ENCODE peak calls at places on chromosomes 7 and 10, in four cellular contexts. T is effector memory CD4-positive, alpha-beta T cell; E is SJSA1; A is endodermal cell. D is an unnamed sample.

GRCh38 chr10:77869626-77870420 is 56.7 kb downstream of the DLG5 start:
- DNase-seq in T (no peak), E (no peak), A (no peak), D (no peak)

GRCh38 chr10:132457328-132458070 is 60.5 kb downstream of the PWWP2B start:
- DNase-seq in T (no peak), E (no peak), A (peak; percentile 59), D (no peak)

GRCh38 chr10:97774811-97775294 is 3.1 kb upstream of the SFRP5 start:
- DNase-seq in T (no peak), E (no peak), A (no peak), D (no peak)

GRCh38 chr10:102605712-102606111 is 38.6 kb upstream of the TRIM8 start:
- DNase-seq in T (no peak), E (no peak), A (no peak), D (no peak)

GRCh38 chr7:68688416-68689086 is 909.7 kb upstream of the AUTS2 start:
- DNase-seq in T (no peak), E (no peak), A (peak; percentile 46), D (no peak)

GRCh38 chr7:155533120-155533826 is 13.1 kb downstream of the CNPY1 start:
- DNase-seq in T (no peak), E (no peak), A (peak; percentile 70), D (no peak)

GRCh38 chr10:93580824-93581223 is 14.4 kb downstream of the FFAR4 start:
- DNase-seq in T (no peak), E (no peak), A (peak; percentile 75), D (no peak)

GRCh38 chr7:70775570-70776156 is 356.3 kb upstream of the GALNT17 start:
- DNase-seq in T (no peak), E (no peak), A (peak; percentile 50), D (peak; percentile 42)

GRCh38 chr10:13517675-13518074 is 11.1 kb downstream of the BEND7 start:
- DNase-seq in T (no peak), E (no peak), A (no peak), D (no peak)

GRCh38 chr7:157603716-157604115 is 266.9 kb downstream of the DNAJB6 start:
- DNase-seq in T (no peak), E (no peak), A (no peak), D (no peak)

GRCh38 chr7:145624618-145625017 is 492.0 kb upstream of the CNTNAP2 start:
- DNase-seq in T (no peak), E (no peak), A (no peak), D (no peak)

GRCh38 chr10:127275272-127275671 is 78.9 kb upstream of the INSYN2A start:
- DNase-seq in T (no peak), E (no peak), A (no peak), D (no peak)

GRCh38 chr7:156158213-156158612 is 345.9 kb upstream of the SHH start:
- DNase-seq in T (no peak), E (no peak), A (no peak), D (peak; percentile 70)

GRCh38 chr10:112373912-112374338 is at the start of gene ACSL5:
- DNase-seq in T (no peak), E (no peak), A (peak; percentile 32), D (peak; percentile 49)

GRCh38 chr7:36279251-36279925 is 110.3 kb upstream of the ANLN start:
- DNase-seq in T (no peak), E (no peak), A (no peak), D (peak; percentile 52)

GRCh38 chr10:73759512-73760115 is 15.4 kb downstream of the SEC24C start:
- DNase-seq in T (peak; percentile 52), E (no peak), A (no peak), D (no peak)

GRCh38 chr7:128236924-128237586 is 4.0 kb upstream of the LEP start:
- DNase-seq in T (no peak), E (no peak), A (no peak), D (no peak)

GRCh38 chr10:49320191-49320590 is 21.2 kb downstream of the C10orf71 start:
- DNase-seq in T (no peak), E (peak; percentile 18), A (no peak), D (peak; percentile 75)

GRCh38 chr7:1020849-1021251 is 23.5 kb upstream of the GPR146 start:
- DNase-seq in T (no peak), E (no peak), A (no peak), D (no peak)

GRCh38 chr7:150514748-150515222 is at the start of gene GIMAP7:
- DNase-seq in T (no peak), E (no peak), A (no peak), D (no peak)

GRCh38 chr10:71135276-71135675 is 77.1 kb upstream of the UNC5B start:
- DNase-seq in T (no peak), E (no peak), A (no peak), D (no peak)

GRCh38 chr10:33126742-33127141 is 168.7 kb upstream of the ITGB1 start:
- DNase-seq in T (no peak), E (no peak), A (no peak), D (no peak)

GRCh38 chr7:35003679-35004278 is 33.5 kb downstream of the DPY19L1 start:
- DNase-seq in T (no peak), E (peak; percentile 86), A (peak; percentile 62), D (no peak)

GRCh38 chr10:71868192-71868697 is 17.2 kb upstream of the PSAP start:
- DNase-seq in T (no peak), E (peak; percentile 56), A (no peak), D (peak; percentile 88)

GRCh38 chr10:121096617-121097431 is 245.7 kb downstream of the WDR11 start:
- DNase-seq in T (no peak), E (no peak), A (peak; percentile 61), D (no peak)

DNA sequence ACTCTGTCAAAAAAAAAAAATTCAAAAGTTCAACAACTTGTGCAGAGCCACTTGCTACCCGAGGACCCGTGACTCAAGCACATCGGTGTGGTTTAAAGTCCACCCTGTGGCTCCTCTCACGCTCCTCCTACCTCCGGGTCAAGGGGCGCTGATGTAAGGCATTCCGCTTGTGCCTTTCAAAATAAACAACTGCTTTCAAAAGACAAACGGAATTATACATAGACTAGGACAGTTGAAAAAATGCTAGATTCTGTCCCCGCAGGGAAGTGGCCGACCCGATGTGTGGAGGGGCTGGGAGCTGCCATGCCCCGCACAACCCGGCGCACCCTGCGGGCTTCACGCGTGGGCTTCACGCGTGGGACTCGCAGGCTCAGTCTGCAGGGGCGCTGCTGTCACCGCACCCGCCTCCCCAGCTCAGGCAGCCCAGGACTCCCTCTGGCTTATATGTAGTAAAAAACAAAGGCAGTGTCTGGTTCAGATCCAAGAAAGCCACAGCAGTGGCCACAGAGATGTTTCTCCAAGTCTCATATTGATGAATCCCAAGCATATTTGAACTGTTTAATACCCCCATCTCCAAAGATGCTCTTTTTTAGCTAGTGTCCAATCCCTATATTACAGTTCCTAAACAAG is 239.7 kb upstream of the INHBA start:
- DNase-seq in T (no peak), E (peak; percentile 80), A (peak; percentile 54), D (no peak)
- H3K27ac ChIP-seq in T (no peak overlapping the region), E (peak overlapping the region; percentile 61), A (no peak overlapping the region), D (peak overlapping the region; percentile 18)

DNA sequence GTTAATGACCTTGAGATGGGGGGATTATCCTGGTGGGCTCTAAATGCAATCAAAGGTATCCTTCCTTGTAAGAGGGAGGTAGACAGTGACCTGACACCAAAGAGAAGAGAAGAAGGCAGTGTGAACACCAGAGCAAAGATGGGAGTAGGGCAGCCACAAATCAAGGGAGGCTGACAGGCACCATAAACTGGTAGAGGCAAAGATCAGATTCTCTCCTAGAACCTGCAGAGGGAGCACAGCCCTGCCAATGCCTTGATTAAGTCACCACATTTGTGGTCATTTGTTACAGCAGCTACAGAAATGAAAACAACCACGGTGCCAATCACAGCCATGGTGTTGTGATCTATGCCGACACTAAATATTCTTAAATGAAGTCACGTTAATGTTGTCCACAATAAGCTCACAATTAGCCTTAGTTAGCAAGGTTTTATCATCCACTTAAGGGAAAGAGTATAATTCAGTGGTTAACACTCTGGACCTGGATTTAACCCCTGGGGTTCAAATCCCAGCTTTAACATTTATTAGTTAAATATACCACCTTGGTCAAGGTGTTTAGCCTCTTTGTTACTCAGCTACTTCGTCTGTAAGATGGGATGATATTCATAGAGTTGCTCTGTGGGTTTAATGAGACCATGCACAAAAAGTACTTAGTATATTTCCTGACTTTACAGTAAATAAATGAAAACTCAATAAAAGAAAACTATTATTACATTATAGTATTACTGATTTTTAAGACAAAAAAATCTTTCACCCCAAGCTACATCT is 70.8 kb downstream of the SGMS1 start:
- DNase-seq in T (peak; percentile 13), E (no peak), A (peak; percentile 62), D (no peak)
- H3K4me1 ChIP-seq in T (no peaks in the 10 kb centered on the region), E (no peaks in the 10 kb centered on the region), A (peaks cover 24% of the 10 kb centered on the region), D (peaks cover 51% of the 10 kb centered on the region)

DNA sequence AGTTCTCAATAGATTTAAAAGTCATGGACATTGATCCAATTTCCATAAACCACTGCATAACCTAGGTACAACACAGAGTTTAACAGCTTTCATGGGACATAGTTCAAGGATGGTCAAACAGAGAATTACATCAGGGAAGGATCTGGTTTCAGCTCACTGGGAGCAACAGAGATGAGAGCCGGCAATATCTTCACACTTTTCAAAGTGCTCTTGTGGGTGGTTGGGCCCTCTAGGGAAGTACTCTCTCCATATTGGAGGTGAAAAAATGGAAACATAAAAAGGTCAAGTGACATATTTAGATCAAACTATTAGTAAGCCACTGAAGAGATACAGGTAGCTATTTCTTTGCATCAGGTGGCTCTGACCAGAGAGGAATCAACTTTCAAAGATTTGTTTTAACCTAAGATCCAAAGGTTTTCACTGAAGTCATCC is 61.8 kb upstream of the LRRN3 start:
- DNase-seq in T (no peak), E (no peak), A (no peak), D (no peak)
- H3K27ac ChIP-seq in T (no peak overlapping the region), E (no peak overlapping the region), A (no peak overlapping the region), D (no peak overlapping the region)

DNA sequence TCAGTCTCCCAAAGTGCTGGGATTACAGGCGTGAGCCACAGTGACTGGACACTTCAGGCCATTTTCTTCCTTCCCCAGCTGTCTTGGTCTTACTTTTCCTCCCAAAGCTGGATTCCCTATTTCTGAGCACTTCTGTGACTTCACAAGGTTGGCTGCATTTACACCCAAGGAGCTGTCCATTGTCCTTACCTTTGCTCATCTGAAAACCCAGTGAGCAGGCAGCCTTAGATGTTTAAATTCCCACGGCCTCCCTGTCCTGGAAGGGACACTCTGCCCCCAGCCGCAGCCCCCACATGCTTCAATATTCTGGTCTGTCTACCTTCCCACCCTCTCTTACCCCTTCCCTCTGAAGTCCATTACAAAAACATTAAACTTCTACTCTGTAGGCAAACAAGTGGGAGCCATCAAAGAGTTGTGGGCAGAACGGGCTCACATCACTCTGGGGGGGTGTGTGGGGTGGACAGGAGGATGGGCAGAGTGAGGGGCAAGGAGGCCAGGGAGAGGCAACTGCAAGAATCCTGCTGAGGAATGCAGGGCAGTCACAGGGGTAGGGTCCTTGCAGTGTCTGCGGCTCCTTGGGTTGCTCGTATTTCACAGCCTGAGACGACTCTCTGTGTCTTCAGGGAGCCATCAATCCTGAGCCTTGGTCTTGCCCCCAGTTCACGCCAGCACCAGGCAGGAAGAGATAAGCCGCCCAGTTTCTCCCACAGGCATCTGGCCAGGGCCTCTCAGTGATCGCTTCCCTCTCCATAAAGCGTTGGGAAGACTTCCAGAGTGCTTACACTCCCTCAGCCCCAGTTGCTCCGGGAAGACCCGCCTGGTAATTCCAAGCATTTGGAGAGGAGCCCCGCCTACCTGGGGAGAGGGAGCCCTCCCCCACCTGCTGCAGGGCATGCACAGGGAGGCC is 74.0 kb upstream of the EFCAB10 start:
- DNase-seq in T (no peak), E (no peak), A (peak; percentile 93), D (no peak)
- H3K4me1 ChIP-seq in T (no peaks in the 10 kb centered on the region), E (no peaks in the 10 kb centered on the region), A (peaks cover 40% of the 10 kb centered on the region), D (peaks cover 48% of the 10 kb centered on the region)

D was measured in vagina.